ENCODE peak calls at places on chromosomes 13 and 19, in four cellular contexts. One of them, this sample, is unnamed.

GRCh38 chr13:64525687-64526086 is 2704.4 kb downstream of the PCDH9 start:
- DNase-seq in GM12878: no peak
- DNase-seq in H1: no peak
- DNase-seq in K562: no peak
- DNase-seq in this sample: no peak

GRCh38 chr19:39430675-39431593 is 4.8 kb downstream of the RPS16 start:
- DNase-seq in H1: peak
- DNase-seq in K562: peak
- DNase-seq in GM12878: no peak
- DNase-seq in this sample: peak

GRCh38 chr19:1591421-1592022 is 1.1 kb downstream of the MBD3 start:
- DNase-seq in H1: no peak
- DNase-seq in K562: peak
- DNase-seq in GM12878: no peak
- DNase-seq in this sample: no peak

GRCh38 chr19:15551183-15552004 is 43.1 kb downstream of the CYP4F22 start:
- DNase-seq in H1: no peak
- DNase-seq in GM12878: no peak
- DNase-seq in K562: peak
- DNase-seq in this sample: no peak

GRCh38 chr13:51276684-51277083 is 54.5 kb downstream of the FAM124A start:
- DNase-seq in H1: peak
- DNase-seq in K562: no peak
- DNase-seq in GM12878: no peak
- DNase-seq in this sample: no peak

GRCh38 chr13:64090311-64090710 is 2674.7 kb upstream of the PCDH20 start:
- DNase-seq in GM12878: no peak
- DNase-seq in H1: no peak
- DNase-seq in K562: no peak
- DNase-seq in this sample: no peak

GRCh38 chr19:50205681-50206138 is 2.3 kb downstream of the MYH14 start:
- DNase-seq in H1: peak
- DNase-seq in K562: no peak
- DNase-seq in GM12878: no peak
- DNase-seq in this sample: no peak

GRCh38 chr13:100608906-100609305 is 20.3 kb upstream of the GGACT start:
- DNase-seq in K562: peak
- DNase-seq in H1: no peak
- DNase-seq in GM12878: peak
- DNase-seq in this sample: no peak

GRCh38 chr13:31015207-31015606 is 82.8 kb downstream of the TEX26 start:
- DNase-seq in K562: no peak
- DNase-seq in GM12878: no peak
- DNase-seq in H1: no peak
- DNase-seq in this sample: peak

GRCh38 chr13:94966380-94966779 is 254.0 kb upstream of the SOX21 start:
- DNase-seq in H1: no peak
- DNase-seq in K562: no peak
- DNase-seq in GM12878: no peak
- DNase-seq in this sample: no peak

GRCh38 chr19:11045536-11045935 is 43.7 kb upstream of the LDLR start:
- DNase-seq in H1: no peak
- DNase-seq in GM12878: no peak
- DNase-seq in K562: no peak
- DNase-seq in this sample: no peak

GRCh38 chr13:41751277-41751676 is 209.6 kb downstream of the VWA8 start:
- DNase-seq in K562: peak
- DNase-seq in GM12878: no peak
- DNase-seq in H1: no peak
- DNase-seq in this sample: peak

GRCh38 chr13:51041126-51041525 is 69.9 kb downstream of the C13orf42 start:
- DNase-seq in K562: no peak
- DNase-seq in H1: no peak
- DNase-seq in GM12878: no peak
- DNase-seq in this sample: no peak

GRCh38 chr19:57664269-57665127 is 4.2 kb upstream of the ZSCAN4 start:
- DNase-seq in H1: peak
- DNase-seq in GM12878: no peak
- DNase-seq in K562: peak
- DNase-seq in this sample: peak

GRCh38 chr19:46818812-46819211 is 30.4 kb upstream of the SLC1A5 start:
- DNase-seq in H1: peak
- DNase-seq in K562: no peak
- DNase-seq in GM12878: no peak
- DNase-seq in this sample: peak

GRCh38 chr19:57434386-57435061 is 601 bp upstream of the ZNF749 start:
- DNase-seq in K562: no peak
- DNase-seq in GM12878: no peak
- DNase-seq in H1: peak
- DNase-seq in this sample: no peak

DNA sequence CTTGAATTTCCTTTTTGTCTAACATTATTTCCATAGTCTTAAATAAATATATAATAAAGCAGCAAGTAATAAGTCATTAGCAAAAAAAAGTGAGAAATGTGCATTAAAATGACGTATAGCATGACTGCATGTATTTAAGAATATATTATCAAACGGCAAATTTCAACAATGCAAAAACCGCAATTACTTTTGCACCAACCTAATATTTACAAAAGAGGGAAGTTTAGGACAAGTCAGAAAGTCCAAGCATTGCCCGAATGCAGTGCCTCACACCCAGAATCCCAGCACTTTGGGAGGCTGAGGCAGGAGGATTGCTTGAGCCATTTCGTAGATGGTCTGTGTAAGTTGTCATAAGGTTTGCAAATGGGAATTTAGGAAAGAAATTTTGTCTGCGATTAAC is 10.2 kb upstream of the NAXD start:
- DNase-seq in H1: no peak
- DNase-seq in K562: no peak
- DNase-seq in GM12878: no peak
- DNase-seq in this sample: no peak
- TF ChIP-seq CHD1 in H1: no peak
- TF ChIP-seq CHD1 in K562: no peak
- TF ChIP-seq CHD1 in GM12878: no peak
- TF ChIP-seq CHD1 in this sample: no peak

GRCh38 chr13:27338816-27339215 is 68.2 kb downstream of the RASL11A start:
- DNase-seq in K562: peak
- DNase-seq in GM12878: no peak
- DNase-seq in H1: no peak
- DNase-seq in this sample: no peak
- TF ChIP-seq CHD1 in K562: no peak
- TF ChIP-seq CHD1 in GM12878: no peak
- TF ChIP-seq CHD1 in H1: no peak
- TF ChIP-seq CHD1 in this sample: no peak

GRCh38 chr19:16659464-16659831 is 496 bp downstream of the SMIM7 start:
- DNase-seq in GM12878: no peak
- DNase-seq in H1: no peak
- DNase-seq in K562: no peak
- DNase-seq in this sample: no peak
- TF ChIP-seq CHD1 in GM12878: no peak
- TF ChIP-seq CHD1 in H1: no peak
- TF ChIP-seq CHD1 in K562: no peak
- TF ChIP-seq CHD1 in this sample: no peak

GRCh38 chr19:16836115-16836905 is 7.1 kb downstream of the SIN3B start:
- DNase-seq in H1: no peak
- DNase-seq in K562: no peak
- DNase-seq in GM12878: peak
- DNase-seq in this sample: peak
- TF ChIP-seq CHD1 in H1: no peak
- TF ChIP-seq CHD1 in K562: no peak
- TF ChIP-seq CHD1 in GM12878: no peak
- TF ChIP-seq CHD1 in this sample: no peak

This sample was measured in IMR-90.